ENCODE peak calls at places on chromosomes 2 and 18, in five cellular contexts. Q is NT2/D1; B is frontal cortex; H is activated CD8-positive, alpha-beta memory T cell treated with anti-CD3 and anti-CD28 coated beads for 48 hours; Z is NCI-H748 treated with DMSO at 0.1 percent for 48 hours. A is an unnamed sample.

GRCh38 chr2:236223675-236224074 is 40.5 kb downstream of the ASB18 start:
- DNase-seq in B (no peak), H (no peak), Z (no peak), Q (no peak), A (no peak)

GRCh38 chr2:168087406-168087805 is 160.0 kb downstream of the STK39 start:
- DNase-seq in Q (no peak), H (no peak), B (no peak), Z (no peak), A (no peak)

GRCh38 chr2:119231975-119232665 is 8.5 kb downstream of the STEAP3 start:
- DNase-seq in Z (no peak), B (no peak), H (no peak), Q (no peak), A (no peak)

GRCh38 chr2:68366083-68366560 is 1.0 kb downstream of the PLEK start:
- DNase-seq in Z (no peak), H (no peak), B (no peak), Q (no peak), A (no peak)

GRCh38 chr2:15582645-15583340 is 8.9 kb upstream of the DDX1 start:
- DNase-seq in Z (no peak), Q (no peak), B (no peak), H (no peak), A (no peak)

GRCh38 chr2:8679827-8680731 is 1.8 kb upstream of the ID2 start:
- DNase-seq in H (no peak), Z (peak), Q (no peak), B (no peak), A (no peak)

GRCh38 chr2:122635649-122636496 is 880.4 kb downstream of the TSN start:
- DNase-seq in Z (no peak), Q (no peak), H (no peak), B (no peak), A (no peak)

GRCh38 chr18:23225518-23225917 is 90.2 kb downstream of the CABLES1 start:
- DNase-seq in B (no peak), H (no peak), Z (no peak), Q (no peak), A (peak)

GRCh38 chr18:75264195-75264594 is 53.6 kb downstream of the TSHZ1 start:
- DNase-seq in Q (no peak), B (no peak), H (no peak), Z (no peak), A (no peak)

GRCh38 chr18:59501876-59502221 is 142.8 kb upstream of the LMAN1 start:
- DNase-seq in H (no peak), B (no peak), Q (no peak), Z (no peak), A (no peak)

GRCh38 chr2:66573412-66573811 is 138.5 kb downstream of the MEIS1 start:
- DNase-seq in Z (peak), Q (no peak), B (no peak), H (no peak), A (no peak)

A was measured in skeletal muscle cell.